ENCODE peak calls at places on chromosome 14, in eight cellular contexts. One of them, this sample, is unnamed.

GRCh38 chr14:75430526-75430925 is 2.7 kb downstream of the JDP2 start:
- DNase-seq in breast epithelium: no peak
- DNase-seq in GM10248: no peak
- DNase-seq in HFF-Myc: no peak
- DNase-seq in foreskin fibroblast: peak
- DNase-seq in CD8-positive, alpha-beta T cell: no peak
- DNase-seq in brain microvascular endothelial cell: no peak
- DNase-seq in H9: peak
- DNase-seq in this sample: no peak

GRCh38 chr14:62143235-62143634 is 381.0 kb downstream of the SNAPC1 start:
- DNase-seq in GM10248: no peak
- DNase-seq in brain microvascular endothelial cell: peak
- DNase-seq in foreskin fibroblast: peak
- DNase-seq in HFF-Myc: no peak
- DNase-seq in breast epithelium: no peak
- DNase-seq in CD8-positive, alpha-beta T cell: no peak
- DNase-seq in H9: no peak
- DNase-seq in this sample: no peak

GRCh38 chr14:89575386-89576061 is 158.5 kb upstream of the FOXN3 start:
- DNase-seq in GM10248: no peak
- DNase-seq in CD8-positive, alpha-beta T cell: no peak
- DNase-seq in H9: no peak
- DNase-seq in brain microvascular endothelial cell: no peak
- DNase-seq in foreskin fibroblast: no peak
- DNase-seq in breast epithelium: no peak
- DNase-seq in HFF-Myc: no peak
- DNase-seq in this sample: no peak

GRCh38 chr14:94936901-94937321 is 167.0 kb upstream of the GSC start:
- DNase-seq in CD8-positive, alpha-beta T cell: no peak
- DNase-seq in H9: no peak
- DNase-seq in breast epithelium: peak
- DNase-seq in brain microvascular endothelial cell: no peak
- DNase-seq in GM10248: no peak
- DNase-seq in foreskin fibroblast: no peak
- DNase-seq in HFF-Myc: no peak
- DNase-seq in this sample: no peak

GRCh38 chr14:100049220-100049619 is 16.0 kb upstream of the EVL start:
- DNase-seq in CD8-positive, alpha-beta T cell: no peak
- DNase-seq in GM10248: no peak
- DNase-seq in HFF-Myc: no peak
- DNase-seq in foreskin fibroblast: peak
- DNase-seq in H9: no peak
- DNase-seq in brain microvascular endothelial cell: peak
- DNase-seq in breast epithelium: no peak
- DNase-seq in this sample: no peak

GRCh38 chr14:20662968-20663731 is 21.2 kb upstream of the RNASE4 start:
- DNase-seq in H9: peak
- DNase-seq in HFF-Myc: peak
- DNase-seq in GM10248: peak
- DNase-seq in brain microvascular endothelial cell: peak
- DNase-seq in foreskin fibroblast: peak
- DNase-seq in CD8-positive, alpha-beta T cell: peak
- DNase-seq in breast epithelium: peak
- DNase-seq in this sample: peak

GRCh38 chr14:38290601-38291190 is 34.8 kb upstream of the CLEC14A start:
- DNase-seq in foreskin fibroblast: peak
- DNase-seq in H9: no peak
- DNase-seq in HFF-Myc: peak
- DNase-seq in CD8-positive, alpha-beta T cell: no peak
- DNase-seq in breast epithelium: no peak
- DNase-seq in brain microvascular endothelial cell: peak
- DNase-seq in GM10248: no peak
- DNase-seq in this sample: no peak

GRCh38 chr14:65239897-65240296 is 137.6 kb upstream of the MAX start:
- DNase-seq in CD8-positive, alpha-beta T cell: no peak
- DNase-seq in breast epithelium: no peak
- DNase-seq in foreskin fibroblast: no peak
- DNase-seq in GM10248: no peak
- DNase-seq in brain microvascular endothelial cell: no peak
- DNase-seq in HFF-Myc: no peak
- DNase-seq in H9: no peak
- DNase-seq in this sample: no peak

GRCh38 chr14:81384900-81385299 is 15.2 kb downstream of the STON2 start:
- DNase-seq in H9: no peak
- DNase-seq in breast epithelium: no peak
- DNase-seq in HFF-Myc: no peak
- DNase-seq in brain microvascular endothelial cell: no peak
- DNase-seq in foreskin fibroblast: peak
- DNase-seq in CD8-positive, alpha-beta T cell: no peak
- DNase-seq in GM10248: no peak
- DNase-seq in this sample: no peak

GRCh38 chr14:52365071-52365470 is 51.0 kb downstream of the PTGER2 start:
- DNase-seq in foreskin fibroblast: peak
- DNase-seq in breast epithelium: no peak
- DNase-seq in brain microvascular endothelial cell: no peak
- DNase-seq in CD8-positive, alpha-beta T cell: no peak
- DNase-seq in H9: no peak
- DNase-seq in HFF-Myc: no peak
- DNase-seq in GM10248: no peak
- DNase-seq in this sample: no peak

GRCh38 chr14:68911594-68912227 is 67.4 kb downstream of the ACTN1 start:
- DNase-seq in CD8-positive, alpha-beta T cell: peak
- DNase-seq in breast epithelium: peak
- DNase-seq in H9: peak
- DNase-seq in brain microvascular endothelial cell: peak
- DNase-seq in HFF-Myc: peak
- DNase-seq in foreskin fibroblast: peak
- DNase-seq in GM10248: peak
- DNase-seq in this sample: peak

GRCh38 chr14:24079521-24080141 is 8.3 kb downstream of the CPNE6 start:
- DNase-seq in brain microvascular endothelial cell: no peak
- DNase-seq in H9: peak
- DNase-seq in CD8-positive, alpha-beta T cell: no peak
- DNase-seq in GM10248: no peak
- DNase-seq in breast epithelium: no peak
- DNase-seq in HFF-Myc: no peak
- DNase-seq in foreskin fibroblast: no peak
- DNase-seq in this sample: no peak

GRCh38 chr14:49977126-49977841 is 84.4 kb downstream of the ARF6 start:
- DNase-seq in foreskin fibroblast: no peak
- DNase-seq in brain microvascular endothelial cell: no peak
- DNase-seq in GM10248: peak
- DNase-seq in CD8-positive, alpha-beta T cell: peak
- DNase-seq in breast epithelium: no peak
- DNase-seq in HFF-Myc: no peak
- DNase-seq in H9: no peak
- DNase-seq in this sample: peak

GRCh38 chr14:58796201-58796600 is 158.4 kb downstream of the DACT1 start:
- DNase-seq in foreskin fibroblast: no peak
- DNase-seq in breast epithelium: no peak
- DNase-seq in CD8-positive, alpha-beta T cell: no peak
- DNase-seq in brain microvascular endothelial cell: no peak
- DNase-seq in H9: no peak
- DNase-seq in HFF-Myc: no peak
- DNase-seq in GM10248: no peak
- DNase-seq in this sample: no peak

GRCh38 chr14:88281447-88281846 is 41.6 kb downstream of the KCNK10 start:
- DNase-seq in CD8-positive, alpha-beta T cell: no peak
- DNase-seq in HFF-Myc: no peak
- DNase-seq in breast epithelium: no peak
- DNase-seq in H9: no peak
- DNase-seq in GM10248: no peak
- DNase-seq in foreskin fibroblast: no peak
- DNase-seq in brain microvascular endothelial cell: no peak
- DNase-seq in this sample: no peak

GRCh38 chr14:101889366-101889765 is 75.0 kb upstream of the DYNC1H1 start:
- DNase-seq in CD8-positive, alpha-beta T cell: no peak
- DNase-seq in GM10248: no peak
- DNase-seq in brain microvascular endothelial cell: no peak
- DNase-seq in HFF-Myc: no peak
- DNase-seq in H9: no peak
- DNase-seq in breast epithelium: no peak
- DNase-seq in foreskin fibroblast: no peak
- DNase-seq in this sample: no peak

GRCh38 chr14:101888182-101888581 is 76.2 kb upstream of the DYNC1H1 start:
- DNase-seq in breast epithelium: no peak
- DNase-seq in H9: no peak
- DNase-seq in HFF-Myc: no peak
- DNase-seq in CD8-positive, alpha-beta T cell: no peak
- DNase-seq in GM10248: no peak
- DNase-seq in brain microvascular endothelial cell: no peak
- DNase-seq in foreskin fibroblast: no peak
- DNase-seq in this sample: no peak

GRCh38 chr14:101891471-101891870 is 72.9 kb upstream of the DYNC1H1 start:
- DNase-seq in HFF-Myc: no peak
- DNase-seq in CD8-positive, alpha-beta T cell: no peak
- DNase-seq in foreskin fibroblast: no peak
- DNase-seq in GM10248: no peak
- DNase-seq in breast epithelium: no peak
- DNase-seq in H9: no peak
- DNase-seq in brain microvascular endothelial cell: no peak
- DNase-seq in this sample: no peak

GRCh38 chr14:101887219-101887618 is 77.2 kb upstream of the DYNC1H1 start:
- DNase-seq in CD8-positive, alpha-beta T cell: no peak
- DNase-seq in breast epithelium: no peak
- DNase-seq in GM10248: no peak
- DNase-seq in H9: no peak
- DNase-seq in foreskin fibroblast: no peak
- DNase-seq in HFF-Myc: no peak
- DNase-seq in brain microvascular endothelial cell: no peak
- DNase-seq in this sample: no peak

GRCh38 chr14:101889898-101890297 is 74.5 kb upstream of the DYNC1H1 start:
- DNase-seq in H9: no peak
- DNase-seq in brain microvascular endothelial cell: no peak
- DNase-seq in GM10248: no peak
- DNase-seq in breast epithelium: no peak
- DNase-seq in HFF-Myc: no peak
- DNase-seq in CD8-positive, alpha-beta T cell: no peak
- DNase-seq in foreskin fibroblast: peak
- DNase-seq in this sample: no peak
- TF ChIP-seq CTCF in H9: no peak
- TF ChIP-seq CTCF in brain microvascular endothelial cell: peak
- TF ChIP-seq CTCF in GM10248: no peak
- TF ChIP-seq CTCF in breast epithelium: no peak
- TF ChIP-seq CTCF in HFF-Myc: no peak
- TF ChIP-seq CTCF in CD8-positive, alpha-beta T cell: no peak
- TF ChIP-seq CTCF in foreskin fibroblast: peak
- TF ChIP-seq CTCF in this sample: no peak

DNA sequence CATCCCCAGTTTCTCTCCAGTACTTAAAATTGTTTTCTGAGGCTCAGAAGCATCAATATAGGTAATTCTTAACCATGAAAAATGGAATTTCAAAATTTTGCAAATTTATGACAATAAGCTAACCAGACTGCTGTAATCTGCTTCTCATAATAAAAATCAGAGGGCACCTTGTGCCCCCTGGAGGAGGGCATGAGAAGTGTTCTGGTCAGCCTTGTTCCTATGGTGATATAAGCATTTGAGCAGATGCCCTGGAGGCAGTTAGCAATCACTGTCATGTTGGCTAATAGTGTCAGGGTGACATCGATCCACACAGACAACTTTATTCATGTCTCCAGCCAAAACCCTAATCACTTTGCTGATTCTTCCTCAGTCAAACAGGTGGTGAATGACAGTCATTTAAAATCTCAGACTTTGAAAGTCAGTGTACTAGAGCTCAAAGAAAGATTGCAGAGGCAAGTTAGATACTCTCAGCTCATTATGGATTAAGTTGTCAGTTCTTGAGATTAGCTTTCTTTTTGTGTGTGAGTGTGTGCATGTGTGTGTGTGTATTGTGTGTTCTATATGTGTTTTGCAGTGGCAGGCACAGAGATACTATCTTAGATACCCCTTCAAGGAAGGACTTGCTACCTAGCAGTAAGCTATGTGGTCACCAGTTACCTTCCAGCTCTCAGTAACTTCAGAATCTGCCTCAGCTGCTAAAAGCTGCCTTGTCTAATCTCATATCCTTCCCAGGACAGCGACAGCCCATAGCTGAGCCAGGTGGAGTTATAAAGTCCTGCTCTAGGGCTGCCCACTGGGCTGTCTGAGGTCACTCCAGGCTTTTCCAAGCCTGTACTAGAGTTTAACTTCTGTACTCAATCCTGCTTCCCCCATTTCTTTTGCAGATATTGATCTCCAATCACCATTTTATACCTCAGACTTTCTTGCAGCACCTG is 942.8 kb downstream of the GALC start:
- DNase-seq in GM10248: no peak
- DNase-seq in breast epithelium: no peak
- DNase-seq in HFF-Myc: peak
- DNase-seq in H9: peak
- DNase-seq in CD8-positive, alpha-beta T cell: no peak
- DNase-seq in brain microvascular endothelial cell: peak
- DNase-seq in foreskin fibroblast: peak
- DNase-seq in this sample: no peak
- TF ChIP-seq CTCF in GM10248: no peak
- TF ChIP-seq CTCF in breast epithelium: no peak
- TF ChIP-seq CTCF in HFF-Myc: peak
- TF ChIP-seq CTCF in H9: peak
- TF ChIP-seq CTCF in CD8-positive, alpha-beta T cell: no peak
- TF ChIP-seq CTCF in brain microvascular endothelial cell: peak
- TF ChIP-seq CTCF in foreskin fibroblast: peak
- TF ChIP-seq CTCF in this sample: no peak

GRCh38 chr14:55532645-55533309 is 47.2 kb upstream of the KTN1 start:
- DNase-seq in brain microvascular endothelial cell: no peak
- DNase-seq in CD8-positive, alpha-beta T cell: no peak
- DNase-seq in breast epithelium: no peak
- DNase-seq in H9: no peak
- DNase-seq in foreskin fibroblast: no peak
- DNase-seq in GM10248: no peak
- DNase-seq in HFF-Myc: no peak
- DNase-seq in this sample: no peak
- TF ChIP-seq CTCF in brain microvascular endothelial cell: peak
- TF ChIP-seq CTCF in CD8-positive, alpha-beta T cell: no peak
- TF ChIP-seq CTCF in breast epithelium: no peak
- TF ChIP-seq CTCF in H9: peak
- TF ChIP-seq CTCF in foreskin fibroblast: no peak
- TF ChIP-seq CTCF in GM10248: no peak
- TF ChIP-seq CTCF in HFF-Myc: peak
- TF ChIP-seq CTCF in this sample: no peak

DNA sequence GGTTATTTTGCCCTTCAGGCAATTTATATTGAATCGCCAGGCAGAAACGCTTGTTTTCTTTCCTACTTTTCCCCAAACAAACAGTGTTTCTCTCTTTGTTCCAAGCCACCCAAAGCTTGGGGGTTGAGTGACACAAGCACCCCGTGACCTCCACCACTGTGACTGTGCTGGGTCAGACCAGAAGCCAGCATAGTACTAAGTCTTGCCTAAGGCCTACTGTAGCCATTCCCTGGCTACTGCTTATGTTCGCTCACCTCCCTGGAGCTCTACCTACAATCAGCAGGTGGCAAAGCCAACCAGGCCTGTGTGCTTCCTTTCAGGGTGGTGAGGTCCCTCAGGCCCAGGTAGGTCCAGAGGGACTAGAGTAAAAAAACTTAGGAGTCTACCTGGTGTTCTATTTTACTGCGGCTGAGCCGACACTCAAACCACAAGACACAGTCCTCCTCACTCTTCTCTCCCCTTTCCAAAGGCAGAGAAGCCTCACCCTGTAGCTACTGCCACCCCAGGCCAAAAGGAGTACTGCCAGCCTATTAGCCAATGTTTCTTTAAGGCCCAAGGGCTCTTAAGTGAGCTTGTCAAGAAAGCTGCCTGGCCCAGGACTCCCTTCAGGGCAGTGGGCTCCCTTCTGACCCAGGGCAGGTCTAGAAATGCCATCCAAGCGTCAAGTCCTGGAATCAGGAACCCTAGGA is 411.8 kb upstream of the MIS18BP1 start:
- DNase-seq in breast epithelium: no peak
- DNase-seq in HFF-Myc: no peak
- DNase-seq in CD8-positive, alpha-beta T cell: no peak
- DNase-seq in brain microvascular endothelial cell: no peak
- DNase-seq in H9: peak
- DNase-seq in foreskin fibroblast: no peak
- DNase-seq in GM10248: no peak
- DNase-seq in this sample: no peak
- TF ChIP-seq CTCF in breast epithelium: no peak
- TF ChIP-seq CTCF in HFF-Myc: peak
- TF ChIP-seq CTCF in CD8-positive, alpha-beta T cell: no peak
- TF ChIP-seq CTCF in brain microvascular endothelial cell: peak
- TF ChIP-seq CTCF in H9: peak
- TF ChIP-seq CTCF in foreskin fibroblast: no peak
- TF ChIP-seq CTCF in GM10248: no peak
- TF ChIP-seq CTCF in this sample: no peak

This sample was measured in GM13976.